ENCODE peak calls at places on chromosome 20, in ten cellular contexts. One of them, this sample, is unnamed.

GRCh38 chr20:41072099-41072798 is 43.6 kb downstream of the TOP1 start:
- DNase-seq in pancreas: no peak
- DNase-seq in sigmoid colon: no peak
- DNase-seq in DND-41: no peak
- DNase-seq in stomach: no peak
- DNase-seq in WERI-Rb-1: no peak
- DNase-seq in K562: no peak
- DNase-seq in SK-N-SH: no peak
- DNase-seq in cardiac muscle cell: peak
- DNase-seq in left lung: no peak
- DNase-seq in this sample: no peak

GRCh38 chr20:10921491-10922010 is 247.8 kb upstream of the JAG1 start:
- DNase-seq in SK-N-SH: no peak
- DNase-seq in DND-41: no peak
- DNase-seq in stomach: no peak
- DNase-seq in sigmoid colon: no peak
- DNase-seq in K562: no peak
- DNase-seq in cardiac muscle cell: no peak
- DNase-seq in left lung: no peak
- DNase-seq in WERI-Rb-1: no peak
- DNase-seq in pancreas: no peak
- DNase-seq in this sample: no peak

GRCh38 chr20:13515291-13515690 is 123.4 kb downstream of the TASP1 start:
- DNase-seq in sigmoid colon: no peak
- DNase-seq in cardiac muscle cell: no peak
- DNase-seq in pancreas: no peak
- DNase-seq in SK-N-SH: no peak
- DNase-seq in stomach: no peak
- DNase-seq in WERI-Rb-1: no peak
- DNase-seq in DND-41: no peak
- DNase-seq in K562: no peak
- DNase-seq in left lung: no peak
- DNase-seq in this sample: no peak

GRCh38 chr20:23161968-23162696 is 76.0 kb upstream of the CD93 start:
- DNase-seq in stomach: peak
- DNase-seq in SK-N-SH: no peak
- DNase-seq in WERI-Rb-1: no peak
- DNase-seq in DND-41: no peak
- DNase-seq in pancreas: no peak
- DNase-seq in sigmoid colon: peak
- DNase-seq in K562: no peak
- DNase-seq in left lung: peak
- DNase-seq in cardiac muscle cell: peak
- DNase-seq in this sample: peak

GRCh38 chr20:8045946-8046345 is 26.4 kb upstream of the TMX4 start:
- DNase-seq in SK-N-SH: no peak
- DNase-seq in cardiac muscle cell: no peak
- DNase-seq in WERI-Rb-1: no peak
- DNase-seq in pancreas: no peak
- DNase-seq in left lung: no peak
- DNase-seq in K562: no peak
- DNase-seq in sigmoid colon: no peak
- DNase-seq in DND-41: no peak
- DNase-seq in stomach: no peak
- DNase-seq in this sample: no peak

GRCh38 chr20:19833395-19833794 is 75.3 kb downstream of the RIN2 start:
- DNase-seq in pancreas: no peak
- DNase-seq in WERI-Rb-1: no peak
- DNase-seq in cardiac muscle cell: no peak
- DNase-seq in SK-N-SH: no peak
- DNase-seq in DND-41: no peak
- DNase-seq in sigmoid colon: no peak
- DNase-seq in stomach: no peak
- DNase-seq in K562: no peak
- DNase-seq in left lung: no peak
- DNase-seq in this sample: no peak

GRCh38 chr20:53578492-53579222 is 15.0 kb downstream of the ZNF217 start:
- DNase-seq in pancreas: no peak
- DNase-seq in DND-41: peak
- DNase-seq in sigmoid colon: no peak
- DNase-seq in stomach: peak
- DNase-seq in WERI-Rb-1: peak
- DNase-seq in SK-N-SH: peak
- DNase-seq in left lung: no peak
- DNase-seq in K562: peak
- DNase-seq in cardiac muscle cell: peak
- DNase-seq in this sample: no peak

GRCh38 chr20:49914310-49915117 is 815 bp downstream of the SPATA2 start:
- DNase-seq in cardiac muscle cell: no peak
- DNase-seq in sigmoid colon: no peak
- DNase-seq in pancreas: peak
- DNase-seq in stomach: no peak
- DNase-seq in SK-N-SH: no peak
- DNase-seq in WERI-Rb-1: no peak
- DNase-seq in left lung: no peak
- DNase-seq in K562: peak
- DNase-seq in DND-41: no peak
- DNase-seq in this sample: no peak

GRCh38 chr20:37142708-37143107 is 36.4 kb upstream of the RPN2 start:
- DNase-seq in K562: no peak
- DNase-seq in stomach: no peak
- DNase-seq in sigmoid colon: no peak
- DNase-seq in SK-N-SH: no peak
- DNase-seq in DND-41: no peak
- DNase-seq in pancreas: no peak
- DNase-seq in left lung: no peak
- DNase-seq in cardiac muscle cell: no peak
- DNase-seq in WERI-Rb-1: no peak
- DNase-seq in this sample: no peak

GRCh38 chr20:47377122-47377722 is 20.7 kb upstream of the ZMYND8 start:
- DNase-seq in cardiac muscle cell: no peak
- DNase-seq in left lung: no peak
- DNase-seq in sigmoid colon: no peak
- DNase-seq in pancreas: no peak
- DNase-seq in K562: no peak
- DNase-seq in stomach: no peak
- DNase-seq in WERI-Rb-1: no peak
- DNase-seq in DND-41: no peak
- DNase-seq in SK-N-SH: no peak
- DNase-seq in this sample: no peak

GRCh38 chr20:19784511-19785172 is 26.6 kb downstream of the RIN2 start:
- DNase-seq in cardiac muscle cell: peak
- DNase-seq in pancreas: no peak
- DNase-seq in sigmoid colon: peak
- DNase-seq in DND-41: peak
- DNase-seq in SK-N-SH: peak
- DNase-seq in left lung: peak
- DNase-seq in K562: peak
- DNase-seq in WERI-Rb-1: peak
- DNase-seq in stomach: peak
- DNase-seq in this sample: peak

GRCh38 chr20:33897313-33897912 is 86.3 kb downstream of the CHMP4B start:
- DNase-seq in WERI-Rb-1: no peak
- DNase-seq in pancreas: no peak
- DNase-seq in stomach: no peak
- DNase-seq in sigmoid colon: no peak
- DNase-seq in SK-N-SH: peak
- DNase-seq in left lung: no peak
- DNase-seq in cardiac muscle cell: peak
- DNase-seq in DND-41: no peak
- DNase-seq in K562: no peak
- DNase-seq in this sample: no peak

GRCh38 chr20:48157970-48158369 is 372.7 kb upstream of the SULF2 start:
- DNase-seq in left lung: no peak
- DNase-seq in cardiac muscle cell: peak
- DNase-seq in WERI-Rb-1: peak
- DNase-seq in SK-N-SH: no peak
- DNase-seq in K562: no peak
- DNase-seq in sigmoid colon: no peak
- DNase-seq in DND-41: no peak
- DNase-seq in stomach: no peak
- DNase-seq in pancreas: no peak
- DNase-seq in this sample: peak

GRCh38 chr20:3900187-3900604 is 11.0 kb downstream of the PANK2 start:
- DNase-seq in pancreas: no peak
- DNase-seq in WERI-Rb-1: no peak
- DNase-seq in sigmoid colon: no peak
- DNase-seq in left lung: no peak
- DNase-seq in stomach: no peak
- DNase-seq in DND-41: no peak
- DNase-seq in cardiac muscle cell: no peak
- DNase-seq in K562: no peak
- DNase-seq in SK-N-SH: no peak
- DNase-seq in this sample: no peak

GRCh38 chr20:21702553-21703467 is 2.7 kb upstream of the PAX1 start:
- DNase-seq in K562: peak
- DNase-seq in cardiac muscle cell: peak
- DNase-seq in WERI-Rb-1: peak
- DNase-seq in left lung: peak
- DNase-seq in pancreas: peak
- DNase-seq in SK-N-SH: peak
- DNase-seq in DND-41: no peak
- DNase-seq in stomach: no peak
- DNase-seq in sigmoid colon: peak
- DNase-seq in this sample: peak

GRCh38 chr20:38209054-38209675 is 44.1 kb upstream of the TGM2 start:
- DNase-seq in stomach: no peak
- DNase-seq in K562: no peak
- DNase-seq in WERI-Rb-1: no peak
- DNase-seq in SK-N-SH: no peak
- DNase-seq in cardiac muscle cell: no peak
- DNase-seq in left lung: no peak
- DNase-seq in pancreas: peak
- DNase-seq in sigmoid colon: peak
- DNase-seq in DND-41: no peak
- DNase-seq in this sample: no peak
- H3K27ac ChIP-seq in stomach: no peak
- H3K27ac ChIP-seq in K562: no peak
- H3K27ac ChIP-seq in WERI-Rb-1: no peak
- H3K27ac ChIP-seq in SK-N-SH: peak
- H3K27ac ChIP-seq in cardiac muscle cell: peak
- H3K27ac ChIP-seq in left lung: no peak
- H3K27ac ChIP-seq in pancreas: no peak
- H3K27ac ChIP-seq in sigmoid colon: no peak
- H3K27ac ChIP-seq in DND-41: no peak
- H3K27ac ChIP-seq in this sample: no peak

DNA sequence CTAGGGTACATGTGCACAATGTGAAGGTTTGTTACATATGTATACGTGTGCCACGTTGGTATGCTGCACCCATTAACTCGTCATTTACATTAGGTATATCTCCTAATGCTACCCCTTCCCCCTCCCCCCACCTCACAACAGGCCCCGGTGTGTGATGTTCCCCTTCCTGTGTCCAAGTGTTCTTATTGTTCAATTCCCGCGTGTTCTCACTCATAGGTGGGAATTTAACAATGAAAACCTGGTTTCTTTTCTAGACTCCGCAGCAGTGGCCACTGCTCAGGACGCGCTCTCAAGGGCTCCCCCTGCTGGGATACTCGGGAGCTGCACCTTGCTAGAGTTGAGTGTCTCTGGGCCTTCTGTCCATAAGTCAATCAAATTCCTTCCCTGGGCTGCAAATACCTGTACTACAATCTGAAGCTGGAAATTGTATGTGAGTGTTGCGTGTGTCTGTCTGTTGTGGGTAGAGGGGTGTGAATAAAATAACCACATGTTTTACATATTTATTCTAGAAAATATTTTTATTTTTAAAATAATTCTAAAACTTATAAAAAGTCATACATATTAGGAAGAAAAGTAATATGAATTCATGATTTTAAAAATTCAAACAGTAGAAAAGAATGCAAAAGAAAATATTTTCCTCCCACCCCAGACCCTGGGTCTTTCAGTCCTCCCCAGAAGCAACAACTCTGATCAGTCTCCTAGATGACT is 8.2 kb upstream of the CEP250 start:
- DNase-seq in SK-N-SH: peak
- DNase-seq in pancreas: peak
- DNase-seq in WERI-Rb-1: peak
- DNase-seq in K562: peak
- DNase-seq in DND-41: peak
- DNase-seq in sigmoid colon: peak
- DNase-seq in cardiac muscle cell: peak
- DNase-seq in left lung: peak
- DNase-seq in stomach: peak
- DNase-seq in this sample: peak
- TF ChIP-seq CTCF in SK-N-SH: peak
- TF ChIP-seq CTCF in pancreas: peak
- TF ChIP-seq CTCF in WERI-Rb-1: peak
- TF ChIP-seq CTCF in K562: peak
- TF ChIP-seq CTCF in DND-41: peak
- TF ChIP-seq CTCF in sigmoid colon: peak
- TF ChIP-seq CTCF in cardiac muscle cell: peak
- TF ChIP-seq CTCF in left lung: peak
- TF ChIP-seq CTCF in stomach: peak
- TF ChIP-seq CTCF in this sample: peak

DNA sequence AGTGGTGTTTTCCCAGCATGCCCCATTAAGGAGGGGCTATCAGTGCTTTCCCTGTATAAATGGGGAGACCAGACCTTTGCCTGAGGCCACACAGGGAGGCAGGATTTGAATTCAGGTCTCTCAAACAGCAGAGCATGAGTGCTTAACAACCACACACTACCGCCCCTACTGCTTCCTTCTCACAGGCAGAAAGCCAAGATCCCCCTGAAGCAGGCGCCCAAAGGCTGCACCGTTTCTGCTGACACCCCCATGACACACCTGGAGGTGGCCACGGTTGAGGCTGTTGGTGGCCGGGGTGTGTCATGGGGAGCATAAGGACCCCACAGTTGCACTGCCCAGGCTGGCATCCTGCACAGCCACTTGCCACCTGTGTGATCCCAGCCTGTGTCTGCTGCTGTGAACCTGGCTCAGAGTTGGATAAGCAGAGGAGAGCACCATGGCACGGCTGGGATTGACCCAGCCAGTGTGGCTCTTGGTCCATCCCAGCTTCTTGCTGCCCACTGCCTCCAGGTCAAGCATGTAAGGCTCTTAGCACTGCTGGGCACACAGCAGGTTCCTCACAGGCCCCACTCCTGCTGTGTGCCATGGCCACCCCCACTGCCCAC is 28.3 kb downstream of the PCK1 start:
- DNase-seq in stomach: no peak
- DNase-seq in DND-41: no peak
- DNase-seq in sigmoid colon: no peak
- DNase-seq in WERI-Rb-1: no peak
- DNase-seq in SK-N-SH: no peak
- DNase-seq in left lung: peak
- DNase-seq in cardiac muscle cell: no peak
- DNase-seq in K562: no peak
- DNase-seq in pancreas: no peak
- DNase-seq in this sample: no peak
- H3K27ac ChIP-seq in stomach: no peak
- H3K27ac ChIP-seq in DND-41: no peak
- H3K27ac ChIP-seq in sigmoid colon: no peak
- H3K27ac ChIP-seq in WERI-Rb-1: no peak
- H3K27ac ChIP-seq in SK-N-SH: no peak
- H3K27ac ChIP-seq in left lung: no peak
- H3K27ac ChIP-seq in cardiac muscle cell: no peak
- H3K27ac ChIP-seq in K562: no peak
- H3K27ac ChIP-seq in pancreas: no peak
- H3K27ac ChIP-seq in this sample: no peak

GRCh38 chr20:51379601-51380341 is 162.7 kb downstream of the NFATC2 start:
- DNase-seq in sigmoid colon: peak
- DNase-seq in K562: peak
- DNase-seq in left lung: no peak
- DNase-seq in SK-N-SH: no peak
- DNase-seq in pancreas: no peak
- DNase-seq in WERI-Rb-1: no peak
- DNase-seq in DND-41: no peak
- DNase-seq in stomach: no peak
- DNase-seq in cardiac muscle cell: no peak
- DNase-seq in this sample: no peak
- TF ChIP-seq CTCF in sigmoid colon: no peak
- TF ChIP-seq CTCF in K562: no peak
- TF ChIP-seq CTCF in left lung: no peak
- TF ChIP-seq CTCF in SK-N-SH: no peak
- TF ChIP-seq CTCF in pancreas: no peak
- TF ChIP-seq CTCF in WERI-Rb-1: no peak
- TF ChIP-seq CTCF in DND-41: no peak
- TF ChIP-seq CTCF in stomach: no peak
- TF ChIP-seq CTCF in cardiac muscle cell: no peak
- TF ChIP-seq CTCF in this sample: no peak

This sample was measured in breast epithelium.